ENCODE peak calls at places on chromosomes 13 and 19, in six cellular contexts. H is T-helper 2 cell, O is neuronal stem cell, B is germinal center, M is psoas muscle, Y is uterus. R is an unnamed sample.

GRCh38 chr13:42350141-42350540 is 78.2 kb downstream of the AKAP11 start:
- DNase-seq in M (no peak), B (no peak), H (no peak), O (no peak), Y (no peak), R (no peak)

GRCh38 chr19:7395360-7395781 is 46.6 kb downstream of the ARHGEF18 start:
- DNase-seq in M (no peak), Y (no peak), H (no peak), O (no peak), B (no peak), R (no peak)

GRCh38 chr19:13277104-13277809 is 127.0 kb downstream of the IER2 start:
- DNase-seq in Y (peak; percentile 38), M (peak; percentile 28), B (peak; percentile 72), H (no peak), O (peak; percentile 71), R (peak; percentile 22)

GRCh38 chr19:18651300-18651699 is 14.5 kb downstream of the KLHL26 start:
- DNase-seq in H (no peak), M (no peak), Y (no peak), B (no peak), O (no peak), R (no peak)

GRCh38 chr13:42747399-42747873 is 33.9 kb upstream of the FAM216B start:
- DNase-seq in O (no peak), H (no peak), Y (no peak), B (no peak), M (no peak), R (peak; percentile 99)

GRCh38 chr19:6556480-6556879 is 25.7 kb downstream of the TNFSF9 start:
- DNase-seq in B (no peak), O (no peak), H (no peak), Y (no peak), M (no peak), R (no peak)

GRCh38 chr19:39765091-39766076 is 13.3 kb upstream of the LEUTX start:
- DNase-seq in O (peak; percentile 48), H (no peak), Y (peak; percentile 18), M (peak; percentile 27), B (peak; percentile 18), R (no peak)

GRCh38 chr13:35923347-35923746 is 207.8 kb downstream of the DCLK1 start:
- DNase-seq in B (no peak), H (no peak), Y (no peak), O (no peak), M (no peak), R (peak; percentile 20)

GRCh38 chr19:16496613-16496983 is 404 bp downstream of the C19orf44 start:
- DNase-seq in H (no peak), O (no peak), B (no peak), M (peak; percentile 63), Y (peak; percentile 59), R (peak; percentile 26)

GRCh38 chr13:47945738-47946137 is 55.3 kb downstream of the SUCLA2 start:
- DNase-seq in O (no peak), H (no peak), M (no peak), B (no peak), Y (no peak), R (no peak)

GRCh38 chr19:39832341-39833083 is 1.4 kb downstream of the DYRK1B start:
- DNase-seq in B (no peak), M (no peak), Y (no peak), O (no peak), H (no peak), R (no peak)

GRCh38 chr19:5319516-5319915 is 21.1 kb downstream of the PTPRS start:
- DNase-seq in Y (no peak), O (no peak), M (no peak), B (no peak), H (no peak), R (no peak)

GRCh38 chr19:48900477-48901452 is 653 bp downstream of the NUCB1 start:
- DNase-seq in M (no peak), B (peak; percentile 51), Y (no peak), O (no peak), H (no peak), R (no peak)

GRCh38 chr13:73473016-73473415 is 414.2 kb downstream of the KLF5 start:
- DNase-seq in H (no peak), O (no peak), M (no peak), B (no peak), Y (no peak), R (no peak)

GRCh38 chr13:49214917-49215376 is 5.2 kb upstream of the MLNR start:
- DNase-seq in O (no peak), H (no peak), B (peak; percentile 63), Y (no peak), M (peak; percentile 21), R (no peak)

GRCh38 chr13:66635526-66635925 is 594.6 kb downstream of the PCDH9 start:
- DNase-seq in O (no peak), H (no peak), B (no peak), M (no peak), Y (no peak), R (peak; percentile 41)

GRCh38 chr19:47756627-47756929 is 11.2 kb downstream of the NOP53 start:
- DNase-seq in Y (no peak), O (no peak), B (no peak), M (no peak), H (no peak), R (no peak)

GRCh38 chr19:8697671-8698432 is 743 bp downstream of the ACTL9 start:
- DNase-seq in M (no peak), Y (no peak), H (no peak), B (no peak), O (no peak), R (no peak)

GRCh38 chr13:41458939-41459753 is 1.8 kb downstream of the RGCC start:
- DNase-seq in B (peak; percentile 72), H (no peak), Y (peak; percentile 20), O (no peak), M (peak; percentile 37), R (no peak)

GRCh38 chr13:20798027-20798426 is 24.3 kb upstream of the EEF1AKMT1 start:
- DNase-seq in M (no peak), O (no peak), Y (no peak), B (no peak), H (no peak), R (no peak)

GRCh38 chr13:95643814-95644598 is 500 bp downstream of the DZIP1 start:
- DNase-seq in B (no peak), M (peak; percentile 33), Y (peak; percentile 22), O (no peak), H (no peak), R (no peak)

GRCh38 chr19:3573162-3573857 is 566 bp downstream of the HMG20B start:
- DNase-seq in M (peak; percentile 28), O (no peak), B (no peak), H (no peak), Y (peak; percentile 36), R (no peak)

GRCh38 chr13:33235564-33235963 is 50.0 kb downstream of the STARD13 start:
- DNase-seq in O (no peak), B (no peak), Y (no peak), H (no peak), M (no peak), R (no peak)

GRCh38 chr13:92547256-92547655 is 679.4 kb upstream of the GPC6 start:
- DNase-seq in B (no peak), M (no peak), Y (no peak), O (no peak), H (no peak), R (no peak)

GRCh38 chr13:110409581-110409992 is 102.5 kb downstream of the COL4A2 start:
- DNase-seq in O (no peak), B (no peak), Y (peak; percentile 65), M (no peak), H (no peak), R (no peak)

GRCh38 chr19:10111405-10111811 is at the start of gene P2RY11:
- DNase-seq in H (no peak), Y (no peak), O (no peak), M (no peak), B (peak; percentile 30), R (no peak)

GRCh38 chr13:79581870-79582315 is 100.9 kb downstream of the NDFIP2 start:
- DNase-seq in H (no peak), Y (no peak), M (peak; percentile 23), B (no peak), O (no peak), R (no peak)

GRCh38 chr19:29841559-29842367 is 30.0 kb downstream of the CCNE1 start:
- DNase-seq in H (no peak), O (peak; percentile 29), B (no peak), M (no peak), Y (no peak), R (no peak)

GRCh38 chr19:27741236-27741635 is 1471.7 kb downstream of the UQCRFS1 start:
- DNase-seq in O (no peak), H (no peak), B (no peak), M (no peak), Y (no peak), R (no peak)

GRCh38 chr19:2302319-2303208 is 5.4 kb downstream of the LINGO3 start:
- DNase-seq in H (no peak), Y (no peak), B (peak; percentile 38), O (peak; percentile 63), M (peak; percentile 55), R (no peak)

GRCh38 chr19:7211191-7211988 is 82.8 kb downstream of the INSR start:
- DNase-seq in O (no peak), B (no peak), M (no peak), Y (peak; percentile 64), H (no peak), R (no peak)

GRCh38 chr13:94416454-94417080 is 62.9 kb downstream of the DCT start:
- DNase-seq in B (no peak), Y (no peak), H (no peak), O (peak; percentile 40), M (no peak), R (no peak)

GRCh38 chr19:41959056-41960053 is at the start of gene RABAC1:
- DNase-seq in H (peak; percentile 66), Y (peak; percentile 94), O (peak; percentile 90), M (peak; percentile 86), B (peak; percentile 95), R (peak; percentile 51)

GRCh38 chr19:16417660-16418596 is 53.8 kb downstream of the EPS15L1 start:
- DNase-seq in Y (peak; percentile 53), M (peak; percentile 77), H (peak; percentile 35), O (peak; percentile 37), B (peak; percentile 88), R (no peak)

GRCh38 chr13:27962982-27963381 is 6.1 kb downstream of the CDX2 start:
- DNase-seq in B (no peak), Y (no peak), O (no peak), M (no peak), H (no peak), R (no peak)

GRCh38 chr19:49347835-49348234 is 12.6 kb downstream of the CD37 start:
- DNase-seq in B (peak; percentile 63), O (no peak), H (no peak), Y (peak; percentile 46), M (no peak), R (peak; percentile 61)